ENCODE peak calls at places on chromosomes 11 and 22, in seven cellular contexts. One of them, this sample, is unnamed.
A peak's percentile ranks its signal among the peaks of the same experiment; 100 is the strongest.

GRCh38 chr11:47550288-47551052 is 2.5 kb downstream of the CELF1 start:
- DNase-seq in fibroblast of mammary gland: peak; percentile 27
- DNase-seq in GM12878: no peak
- DNase-seq in LNCaP clone FGC: no peak
- DNase-seq in thyroid gland: no peak
- DNase-seq in osteocyte: no peak
- DNase-seq in WTC11: no peak
- DNase-seq in this sample: no peak

GRCh38 chr11:44729718-44730117 is 3.0 kb downstream of the TSPAN18 start:
- DNase-seq in fibroblast of mammary gland: no peak
- DNase-seq in GM12878: no peak
- DNase-seq in LNCaP clone FGC: no peak
- DNase-seq in thyroid gland: no peak
- DNase-seq in osteocyte: no peak
- DNase-seq in WTC11: no peak
- DNase-seq in this sample: no peak

GRCh38 chr11:111946499-111946898 is 9.4 kb downstream of the DIXDC1 start:
- DNase-seq in fibroblast of mammary gland: no peak
- DNase-seq in GM12878: no peak
- DNase-seq in LNCaP clone FGC: peak; percentile 82
- DNase-seq in thyroid gland: peak; percentile 69
- DNase-seq in osteocyte: no peak
- DNase-seq in WTC11: no peak
- DNase-seq in this sample: no peak

GRCh38 chr22:23088199-23088604 is 17.9 kb downstream of the GNAZ start:
- DNase-seq in fibroblast of mammary gland: no peak
- DNase-seq in GM12878: no peak
- DNase-seq in LNCaP clone FGC: no peak
- DNase-seq in thyroid gland: no peak
- DNase-seq in osteocyte: no peak
- DNase-seq in WTC11: peak; percentile 39
- DNase-seq in this sample: no peak

GRCh38 chr11:35045219-35045819 is 93.7 kb upstream of the CD44 start:
- DNase-seq in fibroblast of mammary gland: no peak
- DNase-seq in GM12878: no peak
- DNase-seq in LNCaP clone FGC: no peak
- DNase-seq in thyroid gland: no peak
- DNase-seq in osteocyte: no peak
- DNase-seq in WTC11: no peak
- DNase-seq in this sample: no peak

GRCh38 chr11:46332568-46333128 is 14.6 kb upstream of the DGKZ start:
- DNase-seq in fibroblast of mammary gland: no peak
- DNase-seq in GM12878: no peak
- DNase-seq in LNCaP clone FGC: no peak
- DNase-seq in thyroid gland: no peak
- DNase-seq in osteocyte: no peak
- DNase-seq in WTC11: peak; percentile 55
- DNase-seq in this sample: peak; percentile 50

GRCh38 chr11:1733716-1734351 is 16.6 kb downstream of the IFITM10 start:
- DNase-seq in fibroblast of mammary gland: no peak
- DNase-seq in GM12878: no peak
- DNase-seq in LNCaP clone FGC: no peak
- DNase-seq in thyroid gland: no peak
- DNase-seq in osteocyte: no peak
- DNase-seq in WTC11: no peak
- DNase-seq in this sample: no peak

GRCh38 chr11:134142536-134142935 is 73.7 kb downstream of the JAM3 start:
- DNase-seq in fibroblast of mammary gland: peak; percentile 61
- DNase-seq in GM12878: no peak
- DNase-seq in LNCaP clone FGC: no peak
- DNase-seq in thyroid gland: no peak
- DNase-seq in osteocyte: no peak
- DNase-seq in WTC11: no peak
- DNase-seq in this sample: no peak

GRCh38 chr22:48871176-48871840 is 956.4 kb downstream of the BRD1 start:
- DNase-seq in fibroblast of mammary gland: no peak
- DNase-seq in GM12878: no peak
- DNase-seq in LNCaP clone FGC: no peak
- DNase-seq in thyroid gland: no peak
- DNase-seq in osteocyte: peak; percentile 75
- DNase-seq in WTC11: no peak
- DNase-seq in this sample: no peak

GRCh38 chr11:62726156-62727006 is 876 bp downstream of the HNRNPUL2 start:
- DNase-seq in fibroblast of mammary gland: no peak
- DNase-seq in GM12878: no peak
- DNase-seq in LNCaP clone FGC: no peak
- DNase-seq in thyroid gland: peak; percentile 17
- DNase-seq in osteocyte: no peak
- DNase-seq in WTC11: no peak
- DNase-seq in this sample: peak; percentile 36

GRCh38 chr22:37647317-37647716 is 7.8 kb downstream of the SH3BP1 start:
- DNase-seq in fibroblast of mammary gland: no peak
- DNase-seq in GM12878: no peak
- DNase-seq in LNCaP clone FGC: no peak
- DNase-seq in thyroid gland: no peak
- DNase-seq in osteocyte: no peak
- DNase-seq in WTC11: no peak
- DNase-seq in this sample: no peak

GRCh38 chr22:39735776-39736175 is 157.8 kb downstream of the ENTHD1 start:
- DNase-seq in fibroblast of mammary gland: no peak
- DNase-seq in GM12878: no peak
- DNase-seq in LNCaP clone FGC: no peak
- DNase-seq in thyroid gland: no peak
- DNase-seq in osteocyte: no peak
- DNase-seq in WTC11: no peak
- DNase-seq in this sample: no peak

GRCh38 chr22:37165066-37165465 is 15.3 kb upstream of the IL2RB start:
- DNase-seq in fibroblast of mammary gland: no peak
- DNase-seq in GM12878: no peak
- DNase-seq in LNCaP clone FGC: no peak
- DNase-seq in thyroid gland: no peak
- DNase-seq in osteocyte: no peak
- DNase-seq in WTC11: no peak
- DNase-seq in this sample: no peak

GRCh38 chr22:46090631-46091201 is 59.6 kb upstream of the PPARA start:
- DNase-seq in fibroblast of mammary gland: peak; percentile 84
- DNase-seq in GM12878: no peak
- DNase-seq in LNCaP clone FGC: no peak
- DNase-seq in thyroid gland: no peak
- DNase-seq in osteocyte: no peak
- DNase-seq in WTC11: no peak
- DNase-seq in this sample: no peak

GRCh38 chr11:84522331-84522730 is 1104.8 kb downstream of the DLG2 start:
- DNase-seq in fibroblast of mammary gland: peak; percentile 69
- DNase-seq in GM12878: no peak
- DNase-seq in LNCaP clone FGC: no peak
- DNase-seq in thyroid gland: no peak
- DNase-seq in osteocyte: no peak
- DNase-seq in WTC11: no peak
- DNase-seq in this sample: no peak

GRCh38 chr11:94519478-94520084 is 7.3 kb downstream of the C11orf97 start:
- DNase-seq in fibroblast of mammary gland: peak; percentile 49
- DNase-seq in GM12878: no peak
- DNase-seq in LNCaP clone FGC: no peak
- DNase-seq in thyroid gland: no peak
- DNase-seq in osteocyte: no peak
- DNase-seq in WTC11: no peak
- DNase-seq in this sample: no peak

GRCh38 chr11:64571050-64571409 is 20.0 kb upstream of the SLC22A12 start:
- DNase-seq in fibroblast of mammary gland: no peak
- DNase-seq in GM12878: no peak
- DNase-seq in LNCaP clone FGC: no peak
- DNase-seq in thyroid gland: no peak
- DNase-seq in osteocyte: no peak
- DNase-seq in WTC11: no peak
- DNase-seq in this sample: no peak

DNA sequence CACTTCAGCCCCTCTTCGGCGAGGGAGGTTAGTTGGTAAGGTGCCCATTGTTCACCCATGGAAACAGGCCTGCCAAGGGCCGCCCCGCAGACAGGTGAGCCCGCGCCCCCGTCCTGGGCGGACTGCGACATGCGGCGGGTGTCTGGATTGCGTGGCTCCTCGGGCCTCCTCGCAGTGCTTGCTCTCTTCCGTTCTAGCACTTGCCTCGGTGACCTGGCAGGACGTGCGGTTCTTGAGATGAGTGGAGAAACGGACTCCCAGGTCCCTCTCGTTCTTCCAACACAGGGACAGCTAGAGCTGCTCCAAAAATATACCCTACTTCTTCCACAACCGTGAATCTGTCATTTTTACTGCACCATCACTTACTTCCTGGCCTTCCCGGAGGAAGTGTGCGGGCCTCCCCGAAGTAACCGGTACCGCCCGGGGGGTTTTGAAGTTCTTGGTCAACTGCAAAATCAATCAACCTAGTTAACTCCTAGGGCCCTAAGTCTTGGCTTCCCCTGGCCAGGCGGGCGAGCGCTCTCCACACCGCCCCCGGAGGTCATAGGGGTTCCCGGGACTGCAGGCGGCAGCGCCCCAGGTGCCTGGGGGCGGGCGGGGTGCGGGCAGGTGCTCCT is 745 bp upstream of the ZBTB44 start:
- DNase-seq in fibroblast of mammary gland: no peak
- DNase-seq in GM12878: no peak
- DNase-seq in LNCaP clone FGC: no peak
- DNase-seq in thyroid gland: peak; percentile 71
- DNase-seq in osteocyte: no peak
- DNase-seq in WTC11: peak; percentile 77
- DNase-seq in this sample: peak; percentile 32
- TF ChIP-seq CTCF in fibroblast of mammary gland: no peak
- TF ChIP-seq CTCF in GM12878: peak; percentile 54
- TF ChIP-seq CTCF in LNCaP clone FGC: no peak
- TF ChIP-seq CTCF in thyroid gland: no peak
- TF ChIP-seq CTCF in osteocyte: no peak
- TF ChIP-seq CTCF in WTC11: no peak
- TF ChIP-seq CTCF in this sample: no peak

DNA sequence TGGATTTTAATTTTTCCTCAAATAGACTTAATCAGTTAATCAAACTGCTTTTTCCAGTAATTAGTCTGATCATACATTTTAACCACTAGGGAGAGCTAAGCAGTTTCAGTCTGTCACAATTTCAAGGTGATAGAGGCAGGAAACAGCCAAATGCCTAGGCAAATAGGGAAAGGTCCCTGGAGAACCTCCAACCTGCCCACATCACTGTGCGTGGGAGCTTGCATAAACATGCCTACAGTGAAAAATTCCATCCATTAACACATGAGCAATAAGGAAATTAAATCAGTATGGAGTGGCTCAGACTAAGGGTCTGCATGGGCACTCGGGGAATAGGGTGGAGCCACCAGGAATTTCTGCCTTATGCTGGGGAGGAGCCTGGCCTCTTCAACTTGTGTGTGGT is 74.6 kb downstream of the AASDHPPT start:
- DNase-seq in fibroblast of mammary gland: peak; percentile 34
- DNase-seq in GM12878: no peak
- DNase-seq in LNCaP clone FGC: no peak
- DNase-seq in thyroid gland: peak; percentile 10
- DNase-seq in osteocyte: no peak
- DNase-seq in WTC11: no peak
- DNase-seq in this sample: peak; percentile 17
- TF ChIP-seq CTCF in fibroblast of mammary gland: peak; percentile 4
- TF ChIP-seq CTCF in GM12878: no peak
- TF ChIP-seq CTCF in LNCaP clone FGC: peak; percentile 48
- TF ChIP-seq CTCF in thyroid gland: no peak
- TF ChIP-seq CTCF in osteocyte: peak; percentile 35
- TF ChIP-seq CTCF in WTC11: no peak
- TF ChIP-seq CTCF in this sample: no peak

DNA sequence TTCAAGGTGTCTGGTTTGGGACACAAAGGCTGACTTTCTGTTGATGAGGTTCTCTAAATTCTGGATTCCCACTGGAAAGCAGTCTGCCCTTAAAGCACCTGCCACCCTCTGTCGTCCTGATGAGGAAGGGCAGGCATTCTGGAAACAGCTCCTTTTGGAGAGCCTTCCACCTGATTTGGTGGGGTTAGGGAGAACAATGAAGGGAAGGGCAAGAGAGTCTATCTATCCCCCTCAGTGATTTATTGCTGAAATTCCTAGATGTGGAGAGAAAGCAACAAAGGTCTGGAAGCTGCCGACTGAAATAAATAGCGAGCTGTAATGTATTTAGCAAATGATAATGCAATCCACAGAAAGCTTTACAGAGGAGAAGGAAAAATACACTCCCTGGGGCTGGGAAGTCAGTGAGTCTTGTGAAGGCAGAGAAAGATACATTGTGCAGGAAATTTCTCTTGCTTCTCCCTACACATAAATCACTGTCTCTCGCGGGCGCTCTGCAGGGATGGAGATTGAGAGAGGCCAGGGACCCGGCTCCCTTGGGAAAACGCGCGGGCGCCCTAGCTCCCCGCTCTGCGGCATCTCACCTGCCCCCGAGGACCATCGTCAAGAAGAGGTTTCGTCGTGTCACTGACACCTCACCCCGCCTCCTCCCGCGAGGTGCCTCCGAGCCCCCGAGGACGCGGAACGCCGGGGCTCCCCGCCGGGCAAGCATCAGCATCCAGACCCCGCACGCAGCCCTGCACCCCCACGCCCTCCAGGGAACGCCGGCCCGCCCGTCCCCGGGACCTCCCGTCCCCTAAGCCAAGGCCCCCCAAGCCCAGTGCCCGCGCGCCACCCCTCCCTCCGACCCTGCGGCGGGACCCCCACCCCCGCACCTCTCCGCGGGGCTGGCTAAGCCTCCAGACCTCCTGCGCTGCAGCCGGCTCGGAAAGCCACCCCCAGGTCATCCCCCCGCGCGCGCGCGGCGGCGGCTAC is 673 bp downstream of the CDON start:
- DNase-seq in fibroblast of mammary gland: peak; percentile 52
- DNase-seq in GM12878: no peak
- DNase-seq in LNCaP clone FGC: no peak
- DNase-seq in thyroid gland: peak; percentile 69
- DNase-seq in osteocyte: no peak
- DNase-seq in WTC11: peak; percentile 57
- DNase-seq in this sample: peak; percentile 70
- TF ChIP-seq CTCF in fibroblast of mammary gland: peak; percentile 73
- TF ChIP-seq CTCF in GM12878: peak; percentile 20
- TF ChIP-seq CTCF in LNCaP clone FGC: peak; percentile 88
- TF ChIP-seq CTCF in thyroid gland: peak; percentile 55
- TF ChIP-seq CTCF in osteocyte: peak; percentile 60
- TF ChIP-seq CTCF in WTC11: no peak
- TF ChIP-seq CTCF in this sample: peak; percentile 9

GRCh38 chr11:127390465-127390864 is 389.9 kb upstream of the KIRREL3 start:
- DNase-seq in fibroblast of mammary gland: no peak
- DNase-seq in GM12878: no peak
- DNase-seq in LNCaP clone FGC: no peak
- DNase-seq in thyroid gland: no peak
- DNase-seq in osteocyte: no peak
- DNase-seq in WTC11: no peak
- DNase-seq in this sample: no peak

GRCh38 chr11:127395034-127395433 is 394.5 kb upstream of the KIRREL3 start:
- DNase-seq in fibroblast of mammary gland: no peak
- DNase-seq in GM12878: no peak
- DNase-seq in LNCaP clone FGC: no peak
- DNase-seq in thyroid gland: no peak
- DNase-seq in osteocyte: no peak
- DNase-seq in WTC11: no peak
- DNase-seq in this sample: no peak

DNA sequence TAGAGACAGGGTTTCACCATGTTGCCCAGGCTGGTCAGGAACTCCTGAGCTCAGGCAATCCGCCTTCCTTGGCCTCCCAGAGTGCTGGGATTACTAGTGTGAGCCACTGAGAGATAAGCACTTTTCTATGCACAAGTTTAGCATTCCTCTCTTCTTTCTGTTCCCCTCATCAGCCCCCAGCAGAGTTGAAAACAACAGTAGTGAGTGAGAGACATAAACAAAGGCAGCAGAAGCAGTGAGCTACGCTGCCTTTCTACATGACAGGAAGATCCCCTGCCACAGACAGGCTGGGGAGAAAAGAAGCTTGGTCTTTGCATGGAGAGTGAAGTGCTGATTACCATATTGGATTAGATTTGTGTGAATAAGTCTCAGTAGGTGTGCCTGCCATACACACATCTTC is 392.0 kb upstream of the KIRREL3 start:
- DNase-seq in fibroblast of mammary gland: no peak
- DNase-seq in GM12878: no peak
- DNase-seq in LNCaP clone FGC: no peak
- DNase-seq in thyroid gland: no peak
- DNase-seq in osteocyte: no peak
- DNase-seq in WTC11: no peak
- DNase-seq in this sample: no peak
- TF ChIP-seq CTCF in fibroblast of mammary gland: no peak
- TF ChIP-seq CTCF in GM12878: no peak
- TF ChIP-seq CTCF in LNCaP clone FGC: no peak
- TF ChIP-seq CTCF in thyroid gland: no peak
- TF ChIP-seq CTCF in osteocyte: no peak
- TF ChIP-seq CTCF in WTC11: no peak
- TF ChIP-seq CTCF in this sample: no peak

This sample was measured in glutamatergic neuron.